ENCODE peak calls at places on chromosomes 1 and 21, in ten cellular contexts. Y, P, C, I, X, Q, Z, J, W and U are unnamed samples.

GRCh38 chr21:21624674-21625073 is 626.5 kb downstream of the NCAM2 start:
- DNase-seq in Y (no peak), P (no peak), C (no peak), I (no peak), X (no peak), Q (no peak), Z (no peak), J (no peak), W (no peak), U (no peak)

GRCh38 chr1:1020000-1020404 is at the start of gene AGRN:
- DNase-seq in Y (no peak), P (peak), C (no peak), I (peak), X (no peak), Q (no peak), Z (no peak), J (no peak), W (no peak), U (peak)

GRCh38 chr1:202145325-202146140 is 996 bp upstream of the ARL8A start:
- DNase-seq in Y (no peak), P (no peak), C (no peak), I (peak), X (no peak), Q (no peak), Z (no peak), J (no peak), W (peak), U (no peak)

GRCh38 chr21:35511298-35512162 is 462.4 kb upstream of the RUNX1 start:
- DNase-seq in Y (no peak), P (no peak), C (no peak), I (no peak), X (no peak), Q (no peak), Z (no peak), J (no peak), W (no peak), U (peak)

GRCh38 chr1:15033264-15033663 is 120.3 kb upstream of the TMEM51 start:
- DNase-seq in Y (no peak), P (no peak), C (no peak), I (no peak), X (no peak), Q (no peak), Z (no peak), J (no peak), W (no peak), U (no peak)

GRCh38 chr21:46063227-46063626 is 34.7 kb upstream of the COL6A2 start:
- DNase-seq in Y (no peak), P (no peak), C (no peak), I (no peak), X (no peak), Q (no peak), Z (no peak), J (no peak), W (no peak), U (no peak)

GRCh38 chr1:232998646-232999045 is 48.2 kb downstream of the NTPCR start:
- DNase-seq in Y (no peak), P (no peak), C (no peak), I (no peak), X (no peak), Q (no peak), Z (no peak), J (no peak), W (no peak), U (no peak)

GRCh38 chr1:21496886-21497285 is 12.3 kb upstream of the ALPL start:
- DNase-seq in Y (no peak), P (no peak), C (no peak), I (no peak), X (no peak), Q (no peak), Z (no peak), J (no peak), W (no peak), U (no peak)

GRCh38 chr1:175572932-175573871 is 170.2 kb downstream of the TNR start:
- DNase-seq in Y (no peak), P (no peak), C (no peak), I (no peak), X (no peak), Q (peak), Z (no peak), J (peak), W (no peak), U (no peak)

GRCh38 chr1:23210351-23210785 is 6.9 kb downstream of the HTR1D start:
- DNase-seq in Y (no peak), P (no peak), C (no peak), I (no peak), X (no peak), Q (no peak), Z (no peak), J (no peak), W (no peak), U (peak)

GRCh38 chr21:28884481-28884880 is 108.2 kb downstream of the LTN1 start:
- DNase-seq in Y (no peak), P (no peak), C (peak), I (peak), X (no peak), Q (peak), Z (no peak), J (no peak), W (no peak), U (no peak)

GRCh38 chr1:204853446-204853845 is 17.2 kb upstream of the NFASC start:
- DNase-seq in Y (no peak), P (no peak), C (no peak), I (no peak), X (no peak), Q (peak), Z (no peak), J (no peak), W (no peak), U (no peak)

GRCh38 chr1:24504560-24504959 is 1.9 kb downstream of the RCAN3 start:
- DNase-seq in Y (no peak), P (no peak), C (no peak), I (no peak), X (no peak), Q (no peak), Z (no peak), J (no peak), W (no peak), U (no peak)

GRCh38 chr1:117928881-117929339 is 511 bp downstream of the GDAP2 start:
- DNase-seq in Y (no peak), P (peak), C (peak), I (no peak), X (peak), Q (peak), Z (no peak), J (peak), W (peak), U (peak)

GRCh38 chr1:7744882-7745281 is 26.2 kb upstream of the VAMP3 start:
- DNase-seq in Y (no peak), P (no peak), C (no peak), I (no peak), X (no peak), Q (no peak), Z (no peak), J (no peak), W (no peak), U (no peak)

GRCh38 chr21:44766818-44767354 is 34.7 kb downstream of the UBE2G2 start:
- DNase-seq in Y (no peak), P (peak), C (no peak), I (no peak), X (no peak), Q (no peak), Z (no peak), J (no peak), W (no peak), U (no peak)

GRCh38 chr1:218813247-218813646 is 360.4 kb upstream of the LYPLAL1 start:
- DNase-seq in Y (no peak), P (no peak), C (no peak), I (no peak), X (no peak), Q (no peak), Z (no peak), J (no peak), W (no peak), U (no peak)

GRCh38 chr1:3625151-3625907 is 514 bp downstream of the TPRG1L start:
- DNase-seq in Y (no peak), P (no peak), C (no peak), I (no peak), X (no peak), Q (peak), Z (peak), J (peak), W (no peak), U (peak)

GRCh38 chr1:31116022-31116421 is 50.5 kb upstream of the PUM1 start:
- DNase-seq in Y (no peak), P (no peak), C (no peak), I (no peak), X (no peak), Q (no peak), Z (no peak), J (no peak), W (no peak), U (no peak)

GRCh38 chr1:84758968-84759491 is 68.8 kb upstream of the SSX2IP start:
- DNase-seq in Y (peak), P (no peak), C (no peak), I (no peak), X (peak), Q (peak), Z (no peak), J (no peak), W (no peak), U (no peak)

GRCh38 chr1:76998582-76999189 is 131.4 kb downstream of the ST6GALNAC5 start:
- DNase-seq in Y (no peak), P (no peak), C (peak), I (no peak), X (no peak), Q (no peak), Z (no peak), J (no peak), W (no peak), U (no peak)

GRCh38 chr1:153122831-153123421 is 9.6 kb upstream of the SPRR2F start:
- DNase-seq in Y (no peak), P (no peak), C (no peak), I (no peak), X (no peak), Q (peak), Z (no peak), J (peak), W (no peak), U (peak)

GRCh38 chr1:180311011-180311730 is 81.1 kb downstream of the LHX4 start:
- DNase-seq in Y (no peak), P (no peak), C (no peak), I (no peak), X (no peak), Q (no peak), Z (no peak), J (no peak), W (no peak), U (no peak)

GRCh38 chr1:116268211-116268610 is 104.8 kb upstream of the ATP1A1 start:
- DNase-seq in Y (no peak), P (no peak), C (no peak), I (no peak), X (no peak), Q (peak), Z (no peak), J (peak), W (no peak), U (peak)

GRCh38 chr1:228792601-228793000 is 57.3 kb downstream of the RHOU start:
- DNase-seq in Y (no peak), P (no peak), C (no peak), I (no peak), X (no peak), Q (peak), Z (no peak), J (no peak), W (no peak), U (no peak)

GRCh38 chr1:41925712-41926111 is 7.0 kb upstream of the HIVEP3 start:
- DNase-seq in Y (no peak), P (no peak), C (no peak), I (no peak), X (no peak), Q (no peak), Z (no peak), J (peak), W (no peak), U (no peak)

GRCh38 chr21:45488839-45489479 is 53.3 kb downstream of the SLC19A1 start:
- DNase-seq in Y (no peak), P (no peak), C (no peak), I (no peak), X (no peak), Q (no peak), Z (no peak), J (no peak), W (no peak), U (no peak)

GRCh38 chr1:185487943-185488342 is 170.9 kb upstream of the IVNS1ABP start:
- DNase-seq in Y (no peak), P (no peak), C (no peak), I (no peak), X (no peak), Q (no peak), Z (no peak), J (no peak), W (no peak), U (no peak)

GRCh38 chr1:168783424-168783823 is 54.4 kb upstream of the DPT start:
- DNase-seq in Y (no peak), P (no peak), C (no peak), I (no peak), X (no peak), Q (no peak), Z (no peak), J (no peak), W (no peak), U (no peak)

GRCh38 chr1:3816331-3817137 is 20.2 kb upstream of the LRRC47 start:
- DNase-seq in Y (no peak), P (no peak), C (no peak), I (no peak), X (no peak), Q (no peak), Z (no peak), J (no peak), W (no peak), U (no peak)

GRCh38 chr1:41741244-41741643 is 177.5 kb downstream of the HIVEP3 start:
- DNase-seq in Y (peak), P (no peak), C (no peak), I (no peak), X (no peak), Q (no peak), Z (no peak), J (no peak), W (no peak), U (no peak)

GRCh38 chr21:45456014-45456835 is 51.3 kb downstream of the COL18A1 start:
- DNase-seq in Y (no peak), P (peak), C (no peak), I (no peak), X (no peak), Q (peak), Z (no peak), J (peak), W (no peak), U (no peak)

GRCh38 chr21:40923914-40924313 is 77.0 kb upstream of the DSCAM start:
- DNase-seq in Y (no peak), P (no peak), C (no peak), I (no peak), X (no peak), Q (no peak), Z (no peak), J (no peak), W (no peak), U (no peak)

GRCh38 chr1:47584249-47584648 is 146.4 kb downstream of the FOXD2 start:
- DNase-seq in Y (no peak), P (no peak), C (no peak), I (no peak), X (peak), Q (no peak), Z (no peak), J (no peak), W (no peak), U (no peak)

GRCh38 chr1:220696226-220696862 is 6.2 kb downstream of the C1orf115 start:
- DNase-seq in Y (no peak), P (no peak), C (no peak), I (no peak), X (no peak), Q (no peak), Z (no peak), J (no peak), W (no peak), U (no peak)